ENCODE peak calls at places on chromosomes 11 and 22, in four cellular contexts. K is GM23248, W is PC-3, G is hepatocyte. Q is an unnamed sample. For H3K9me2, the result is how much of the 10 kb centered on the place peaks cover.

GRCh38 chr11:121194731-121195596 is 93.9 kb downstream of the TECTA start:
- DNase-seq in K (peak), W (peak), G (peak), Q (peak)

GRCh38 chr11:7851391-7851790 is 54.6 kb upstream of the OR5P2 start:
- DNase-seq in K (no peak), W (peak), G (no peak), Q (no peak)

GRCh38 chr11:20668844-20669832 is at the start of gene NELL1:
- DNase-seq in K (no peak), W (no peak), G (peak), Q (no peak)

GRCh38 chr11:60515144-60515855 is at the start of gene MS4A13:
- DNase-seq in K (no peak), W (no peak), G (no peak), Q (no peak)

GRCh38 chr11:40241524-40242037 is 1217.9 kb downstream of the LRRC4C start:
- DNase-seq in K (no peak), W (no peak), G (peak), Q (no peak)

GRCh38 chr11:68371176-68372041 is 59.0 kb downstream of the LRP5 start:
- DNase-seq in K (peak), W (no peak), G (peak), Q (peak)

GRCh38 chr11:76510060-76511047 is 65.5 kb downstream of the EMSY start:
- DNase-seq in K (peak), W (no peak), G (no peak), Q (no peak)

GRCh38 chr11:67277231-67277961 is 11.1 kb downstream of the GRK2 start:
- DNase-seq in K (peak), W (no peak), G (no peak), Q (peak)

GRCh38 chr11:68966894-68967780 is 13.6 kb downstream of the MRGPRD start:
- DNase-seq in K (no peak), W (no peak), G (no peak), Q (no peak)

GRCh38 chr11:126334665-126335462 is 20.6 kb upstream of the ST3GAL4 start:
- DNase-seq in K (peak), W (peak), G (no peak), Q (no peak)

GRCh38 chr22:29216011-29216872 is 10.5 kb downstream of the EMID1 start:
- DNase-seq in K (no peak), W (no peak), G (no peak), Q (no peak)

GRCh38 chr22:17569971-17570511 is 6.7 kb downstream of the SLC25A18 start:
- DNase-seq in K (peak), W (peak), G (peak), Q (no peak)

GRCh38 chr11:31870609-31871309 is 59.6 kb upstream of the PAX6 start:
- DNase-seq in K (peak), W (peak), G (peak), Q (no peak)

GRCh38 chr11:89184021-89184420 is 6.3 kb downstream of the TYR start:
- DNase-seq in K (peak), W (peak), G (no peak), Q (no peak)

GRCh38 chr22:31075961-31076360 is 5.2 kb upstream of the SMTN start:
- DNase-seq in K (peak), W (no peak), G (peak), Q (no peak)

GRCh38 chr11:6315811-6316425 is 4.4 kb downstream of the CAVIN3 start:
- DNase-seq in K (peak), W (peak), G (peak), Q (peak)

GRCh38 chr11:3902441-3902840 is 47.0 kb downstream of the STIM1 start:
- DNase-seq in K (no peak), W (no peak), G (no peak), Q (no peak)

GRCh38 chr11:46050065-46050464 is 71.2 kb downstream of the PHF21A start:
- DNase-seq in K (peak), W (peak), G (peak), Q (no peak)

GRCh38 chr11:94654201-94654600 is 87.0 kb downstream of the PIWIL4 start:
- DNase-seq in K (no peak), W (no peak), G (no peak), Q (no peak)

GRCh38 chr22:42642801-42643631 is 2.6 kb upstream of the ATP5MGL start:
- DNase-seq in K (no peak), W (no peak), G (peak), Q (no peak)

GRCh38 chr11:65920035-65920802 is 993 bp downstream of the DRAP1 start:
- DNase-seq in K (peak), W (peak), G (no peak), Q (no peak)

GRCh38 chr22:19974935-19975706 is 33.5 kb upstream of the TXNRD2 start:
- DNase-seq in K (no peak), W (peak), G (no peak), Q (peak)
- TF ChIP-seq EZH2phosphoT487 in K (no peak), W (no peak), G (no peak), Q (no peak)

DNA sequence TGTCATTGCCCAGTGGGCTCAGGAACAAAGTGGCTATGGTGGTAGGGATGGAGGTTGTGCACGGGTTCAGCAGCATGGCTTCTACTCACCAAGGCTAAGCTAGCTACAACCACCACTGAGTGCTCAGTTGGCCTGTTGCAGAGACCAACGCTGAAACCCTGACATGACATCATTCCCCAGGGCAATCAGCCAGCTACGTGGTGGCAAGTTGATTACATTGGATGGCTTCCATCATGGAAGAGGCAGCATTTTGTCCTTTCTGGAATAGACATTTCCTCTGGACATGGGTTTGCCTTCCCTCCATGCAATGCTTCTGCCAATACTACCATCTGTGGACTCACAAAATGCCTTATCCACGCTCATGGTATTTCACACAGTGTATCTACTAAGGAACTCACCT is 634.3 kb downstream of the OPCML start:
- DNase-seq in K (no peak), W (no peak), G (no peak), Q (no peak)
- H3K9me2 ChIP-seq in K (under half), W (under half), G (under half), Q (under half)

DNA sequence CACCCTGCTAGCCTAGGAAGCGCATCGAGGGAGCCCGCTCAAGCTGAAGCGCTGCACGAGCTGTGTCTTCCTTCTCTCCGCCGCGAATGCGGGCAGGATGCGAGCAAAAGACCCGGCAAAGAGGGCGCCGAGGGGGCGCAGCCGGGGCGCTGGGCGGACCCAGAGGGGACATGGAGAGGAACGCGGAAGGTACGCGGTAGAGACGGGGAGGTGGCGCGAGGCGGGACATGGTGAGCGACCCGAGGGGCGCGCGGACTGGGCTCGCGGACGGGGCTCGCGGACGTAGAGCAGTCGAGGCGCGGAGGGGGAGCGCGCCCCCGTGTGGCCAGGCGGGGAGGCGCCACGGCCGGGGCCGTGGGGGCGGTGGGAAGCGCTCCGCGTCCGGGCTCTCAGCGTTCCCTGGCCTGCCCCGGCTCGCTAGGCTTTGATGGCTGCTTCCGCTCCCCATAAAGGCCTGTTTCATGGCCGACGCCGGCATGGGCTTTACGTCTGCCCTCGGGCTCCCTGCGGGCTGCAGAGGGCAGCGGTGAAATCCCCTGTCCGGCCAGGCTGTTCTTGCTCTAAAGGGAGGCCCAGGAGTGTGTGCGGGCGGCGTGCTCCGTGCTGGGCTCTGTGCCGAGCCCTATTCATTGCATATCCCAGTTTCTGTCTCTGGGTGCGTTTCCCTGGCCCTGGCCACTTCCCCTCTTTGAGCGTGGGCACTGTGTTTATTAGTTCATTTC is 31.2 kb upstream of the TRIM29 start:
- DNase-seq in K (peak), W (peak), G (peak), Q (no peak)
- TF ChIP-seq EZH2phosphoT487 in K (no peak), W (no peak), G (no peak), Q (no peak)

GRCh38 chr11:132895340-132895739 is 637.0 kb downstream of the OPCML start:
- DNase-seq in K (peak), W (no peak), G (peak), Q (no peak)

GRCh38 chr11:132901638-132902610 is 630.4 kb downstream of the OPCML start:
- DNase-seq in K (peak), W (no peak), G (no peak), Q (no peak)

GRCh38 chr11:132904091-132904490 is 628.2 kb downstream of the OPCML start:
- DNase-seq in K (no peak), W (no peak), G (no peak), Q (no peak)

GRCh38 chr11:132894598-132894997 is 637.7 kb downstream of the OPCML start:
- DNase-seq in K (no peak), W (no peak), G (peak), Q (no peak)

DNA sequence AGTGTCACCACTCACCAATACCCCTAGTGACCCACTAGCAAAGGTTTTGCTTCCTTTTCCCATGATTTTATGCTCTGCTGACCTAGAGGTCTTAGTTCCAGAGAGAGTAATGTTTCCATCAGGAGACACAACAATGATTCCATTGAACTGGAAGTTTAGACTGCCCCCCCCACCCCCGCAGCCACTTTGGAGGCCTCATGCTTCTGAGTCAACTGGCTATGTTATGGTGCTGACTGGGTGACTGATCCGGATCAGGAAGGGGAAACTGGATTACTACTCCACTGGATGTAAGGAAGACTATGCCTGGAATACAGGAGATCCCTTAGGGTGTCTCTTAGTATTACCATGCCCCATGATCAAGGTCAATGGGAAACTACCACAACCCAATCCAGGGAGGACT is 633.6 kb downstream of the OPCML start:
- DNase-seq in K (no peak), W (no peak), G (no peak), Q (no peak)
- H3K9me2 ChIP-seq in K (under half), W (under half), G (under half), Q (under half)

DNA sequence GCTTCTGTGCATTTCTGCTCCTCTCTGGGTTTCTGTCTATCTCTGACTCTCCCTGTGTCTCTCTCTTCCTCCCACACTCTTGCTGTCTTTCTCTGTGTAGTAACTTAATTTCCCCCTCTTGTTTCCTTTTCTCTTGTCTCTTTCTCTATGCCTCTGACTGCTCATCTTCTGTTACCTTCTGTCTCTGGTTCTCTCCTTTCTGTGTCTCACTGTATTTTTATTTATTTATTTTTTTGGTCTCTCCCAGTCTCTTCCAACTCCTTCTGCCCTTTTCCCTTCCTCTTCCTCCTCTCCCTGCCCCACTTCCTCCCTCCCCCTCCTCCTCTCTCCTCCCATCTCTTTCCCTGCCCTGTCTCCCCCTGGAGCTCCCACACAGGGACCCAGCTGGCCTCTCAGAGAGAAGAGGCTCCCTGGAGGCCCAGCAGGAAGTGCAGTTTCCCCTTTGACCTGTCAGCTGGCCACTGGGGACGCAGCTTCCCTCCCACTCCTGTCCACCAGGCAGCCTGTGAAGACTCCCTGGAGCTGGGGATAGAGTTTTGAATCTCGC is 38.3 kb upstream of the MYH9 start:
- DNase-seq in K (no peak), W (no peak), G (peak), Q (no peak)
- TF ChIP-seq EZH2phosphoT487 in K (no peak), W (no peak), G (no peak), Q (no peak)

GRCh38 chr11:19602406-19602805 is 110.2 kb upstream of the NAV2 start:
- DNase-seq in K (peak), W (no peak), G (no peak), Q (no peak)
- H3K9me2 ChIP-seq in K (under half), W (under half), G (under half), Q (under half)

GRCh38 chr11:24348908-24349307 is 147.9 kb upstream of the LUZP2 start:
- DNase-seq in K (no peak), W (no peak), G (no peak), Q (no peak)
- TF ChIP-seq EZH2phosphoT487 in K (no peak), W (no peak), G (no peak), Q (no peak)

DNA sequence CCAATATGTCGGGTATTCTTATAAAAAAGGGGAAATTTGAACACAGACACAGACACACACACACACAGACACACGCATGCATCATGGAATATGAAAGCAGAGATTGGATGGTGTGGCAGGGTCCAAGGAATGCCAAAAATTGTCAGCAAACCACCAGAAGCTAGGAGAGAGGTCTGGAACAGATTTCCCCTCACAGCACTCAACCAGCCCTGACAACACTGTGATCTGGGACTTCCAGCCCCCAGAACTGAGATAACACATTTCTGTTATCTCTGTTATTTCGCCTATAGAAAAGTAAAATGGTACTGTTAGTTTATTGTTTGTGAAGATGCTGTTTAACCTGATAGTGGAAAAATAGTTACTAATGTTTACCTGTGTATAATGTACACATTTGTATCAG is 145.4 kb upstream of the ZBED5 start:
- DNase-seq in K (no peak), W (no peak), G (no peak), Q (no peak)
- H3K9me2 ChIP-seq in K (under half), W (under half), G (under half), Q (under half)

GRCh38 chr22:46087336-46087690 is 63.0 kb upstream of the PPARA start:
- DNase-seq in K (no peak), W (no peak), G (no peak), Q (no peak)

GRCh38 chr22:46086577-46087335 is 63.6 kb upstream of the PPARA start:
- DNase-seq in K (peak), W (no peak), G (no peak), Q (no peak)

GRCh38 chr22:46084376-46084775 is 66.0 kb upstream of the PPARA start:
- DNase-seq in K (no peak), W (no peak), G (no peak), Q (no peak)

GRCh38 chr22:46084943-46085830 is 65.1 kb upstream of the PPARA start:
- DNase-seq in K (peak), W (peak), G (no peak), Q (no peak)

DNA sequence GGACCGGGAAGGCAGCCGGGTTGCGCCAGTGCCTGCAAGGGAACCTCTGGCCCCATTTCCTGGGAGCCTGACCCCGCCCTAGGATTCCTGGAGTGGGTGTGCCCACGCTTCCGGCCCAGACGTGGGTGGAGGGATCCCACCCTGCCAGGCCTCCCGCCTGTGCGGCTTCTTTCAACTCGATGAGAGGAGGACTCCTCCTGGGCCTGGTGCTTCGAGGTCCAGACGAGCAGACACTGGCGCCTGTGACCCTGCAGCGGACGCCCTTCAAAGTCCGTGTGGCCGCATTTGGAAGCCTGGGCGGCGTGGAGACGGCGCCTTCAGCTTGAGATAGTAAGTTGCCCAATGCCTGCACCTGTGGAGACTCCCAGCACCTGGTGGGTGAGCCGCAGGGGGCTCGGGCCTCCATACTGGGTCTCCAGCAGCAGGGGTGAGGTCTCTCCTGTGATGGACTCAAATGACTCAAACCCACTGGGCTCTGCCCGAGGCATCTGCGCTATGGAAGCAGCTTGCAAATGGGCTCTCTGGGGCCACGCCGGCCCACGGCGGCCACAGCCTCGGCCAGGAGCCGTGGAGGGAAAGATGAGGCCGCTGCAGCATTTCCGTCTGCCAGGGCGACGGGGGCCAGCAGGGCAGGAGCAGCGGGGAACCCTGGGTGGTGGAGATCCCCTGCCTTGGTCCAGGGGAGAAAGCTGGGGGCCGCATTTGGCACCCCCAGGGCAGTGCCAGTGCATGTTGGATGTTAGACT is 64.3 kb upstream of the PPARA start:
- DNase-seq in K (peak), W (peak), G (no peak), Q (no peak)
- TF ChIP-seq EZH2phosphoT487 in K (no peak), W (no peak), G (no peak), Q (no peak)

DNA sequence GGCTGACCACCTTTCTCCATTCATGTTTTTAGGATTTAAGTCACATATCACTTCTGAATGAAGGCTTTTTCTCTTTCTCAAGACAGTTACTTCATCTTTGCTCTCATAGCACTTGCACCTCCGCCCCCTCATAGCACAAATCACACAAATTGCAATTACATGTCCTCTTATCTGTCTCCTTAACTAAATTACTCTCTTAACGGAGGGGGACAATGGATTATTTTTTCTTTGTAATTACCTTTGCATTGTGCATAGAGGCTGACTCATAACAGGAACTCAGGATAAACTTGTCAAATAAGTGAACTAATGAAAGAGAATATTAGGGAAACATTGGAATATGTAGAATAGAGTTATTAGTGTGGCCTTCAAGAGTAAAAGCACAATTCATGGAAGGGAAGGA is 94.7 kb downstream of the MUC15 start:
- DNase-seq in K (no peak), W (no peak), G (no peak), Q (no peak)
- H3K9me2 ChIP-seq in K (under half), W (under half), G (under half), Q (under half)

Q was measured in OCI-LY7.